ENCODE peak calls at places on chromosomes 7 and 10, in five cellular contexts. One of them, this sample, is unnamed.
A peak's percentile ranks its signal among the peaks of the same experiment; 100 is the strongest.

GRCh38 chr7:155405399-155406318 is 52.3 kb upstream of the EN2 start:
- DNase-seq in tibial nerve: no peak
- DNase-seq in Peyer's patch: no peak
- DNase-seq in HCT116: no peak
- DNase-seq in stomach: no peak
- DNase-seq in this sample: no peak

GRCh38 chr10:2117641-2118040 is 380.3 kb upstream of the ADARB2 start:
- DNase-seq in HCT116: no peak
- DNase-seq in Peyer's patch: no peak
- DNase-seq in stomach: no peak
- DNase-seq in tibial nerve: no peak
- DNase-seq in this sample: no peak

GRCh38 chr10:113183543-113183942 is 233.5 kb downstream of the TCF7L2 start:
- DNase-seq in Peyer's patch: no peak
- DNase-seq in tibial nerve: no peak
- DNase-seq in stomach: no peak
- DNase-seq in HCT116: no peak
- DNase-seq in this sample: no peak

GRCh38 chr10:24957624-24958435 is 5.4 kb upstream of the PRTFDC1 start:
- DNase-seq in stomach: no peak
- DNase-seq in HCT116: peak; percentile 31
- DNase-seq in Peyer's patch: no peak
- DNase-seq in tibial nerve: no peak
- DNase-seq in this sample: peak; percentile 42

GRCh38 chr7:121076350-121077164 is 88.0 kb downstream of the CPED1 start:
- DNase-seq in HCT116: no peak
- DNase-seq in Peyer's patch: no peak
- DNase-seq in stomach: no peak
- DNase-seq in tibial nerve: no peak
- DNase-seq in this sample: peak; percentile 13

GRCh38 chr7:66283003-66283920 is 78.1 kb downstream of the TPST1 start:
- DNase-seq in Peyer's patch: no peak
- DNase-seq in HCT116: peak; percentile 26
- DNase-seq in stomach: no peak
- DNase-seq in tibial nerve: no peak
- DNase-seq in this sample: peak; percentile 40

GRCh38 chr7:8442814-8443304 is 9.4 kb downstream of the NXPH1 start:
- DNase-seq in HCT116: no peak
- DNase-seq in tibial nerve: no peak
- DNase-seq in Peyer's patch: no peak
- DNase-seq in stomach: peak; percentile 48
- DNase-seq in this sample: no peak

GRCh38 chr7:44555350-44555749 is 14.2 kb upstream of the NPC1L1 start:
- DNase-seq in HCT116: no peak
- DNase-seq in stomach: no peak
- DNase-seq in Peyer's patch: no peak
- DNase-seq in tibial nerve: no peak
- DNase-seq in this sample: no peak

GRCh38 chr10:92239600-92240288 is 51.1 kb downstream of the CPEB3 start:
- DNase-seq in tibial nerve: peak; percentile 16
- DNase-seq in HCT116: no peak
- DNase-seq in Peyer's patch: peak; percentile 73
- DNase-seq in stomach: peak; percentile 47
- DNase-seq in this sample: no peak

GRCh38 chr7:55223023-55223422 is 142.1 kb upstream of the LANCL2 start:
- DNase-seq in Peyer's patch: no peak
- DNase-seq in HCT116: no peak
- DNase-seq in tibial nerve: no peak
- DNase-seq in stomach: no peak
- DNase-seq in this sample: no peak

GRCh38 chr7:12403287-12404181 is at the start of gene VWDE:
- DNase-seq in stomach: peak; percentile 44
- DNase-seq in tibial nerve: no peak
- DNase-seq in Peyer's patch: peak; percentile 56
- DNase-seq in HCT116: peak; percentile 80
- DNase-seq in this sample: peak; percentile 20

GRCh38 chr10:108862691-108863350 is 1060.5 kb downstream of the XPNPEP1 start:
- DNase-seq in tibial nerve: no peak
- DNase-seq in HCT116: no peak
- DNase-seq in Peyer's patch: no peak
- DNase-seq in stomach: no peak
- DNase-seq in this sample: no peak

GRCh38 chr10:28875535-28876208 is 198.4 kb downstream of the BAMBI start:
- DNase-seq in stomach: no peak
- DNase-seq in tibial nerve: no peak
- DNase-seq in HCT116: no peak
- DNase-seq in Peyer's patch: no peak
- DNase-seq in this sample: no peak

GRCh38 chr10:76632158-76633051 is 1005.2 kb downstream of the KCNMA1 start:
- DNase-seq in Peyer's patch: no peak
- DNase-seq in stomach: peak; percentile 37
- DNase-seq in HCT116: peak; percentile 6
- DNase-seq in tibial nerve: no peak
- DNase-seq in this sample: peak; percentile 39

GRCh38 chr10:43145313-43145712 is 7.1 kb downstream of the CSGALNACT2 start:
- DNase-seq in stomach: no peak
- DNase-seq in tibial nerve: no peak
- DNase-seq in HCT116: no peak
- DNase-seq in Peyer's patch: no peak
- DNase-seq in this sample: no peak

GRCh38 chr10:15112657-15113056 is 15.5 kb downstream of the RPP38 start:
- DNase-seq in HCT116: no peak
- DNase-seq in tibial nerve: no peak
- DNase-seq in Peyer's patch: no peak
- DNase-seq in stomach: no peak
- DNase-seq in this sample: no peak

GRCh38 chr7:30140456-30140855 is 5.7 kb downstream of the MTURN start:
- DNase-seq in tibial nerve: no peak
- DNase-seq in stomach: no peak
- DNase-seq in HCT116: no peak
- DNase-seq in Peyer's patch: no peak
- DNase-seq in this sample: no peak

GRCh38 chr10:60654813-60655464 is 123.3 kb upstream of the CDK1 start:
- DNase-seq in Peyer's patch: no peak
- DNase-seq in HCT116: peak; percentile 44
- DNase-seq in stomach: no peak
- DNase-seq in tibial nerve: no peak
- DNase-seq in this sample: no peak

GRCh38 chr10:78038105-78038504 is 4.4 kb downstream of the RPS24 start:
- DNase-seq in tibial nerve: no peak
- DNase-seq in HCT116: no peak
- DNase-seq in stomach: no peak
- DNase-seq in Peyer's patch: no peak
- DNase-seq in this sample: no peak

GRCh38 chr7:1725766-1726630 is 55.9 kb downstream of the ELFN1 start:
- DNase-seq in stomach: no peak
- DNase-seq in tibial nerve: no peak
- DNase-seq in HCT116: no peak
- DNase-seq in Peyer's patch: no peak
- DNase-seq in this sample: no peak

GRCh38 chr10:18144928-18145327 is 4.7 kb downstream of the CACNB2 start:
- DNase-seq in stomach: no peak
- DNase-seq in tibial nerve: no peak
- DNase-seq in HCT116: no peak
- DNase-seq in Peyer's patch: no peak
- DNase-seq in this sample: no peak

GRCh38 chr10:8778713-8779112 is 724.2 kb downstream of the GATA3 start:
- DNase-seq in stomach: peak; percentile 25
- DNase-seq in Peyer's patch: no peak
- DNase-seq in tibial nerve: no peak
- DNase-seq in HCT116: no peak
- DNase-seq in this sample: no peak

GRCh38 chr7:36141351-36141750 is 11.7 kb upstream of the EEPD1 start:
- DNase-seq in Peyer's patch: no peak
- DNase-seq in HCT116: no peak
- DNase-seq in stomach: no peak
- DNase-seq in tibial nerve: no peak
- DNase-seq in this sample: no peak

GRCh38 chr7:28708458-28708951 is 249.6 kb downstream of the TRIL start:
- DNase-seq in stomach: no peak
- DNase-seq in tibial nerve: no peak
- DNase-seq in HCT116: no peak
- DNase-seq in Peyer's patch: no peak
- DNase-seq in this sample: no peak

GRCh38 chr7:140673770-140674155 is 1.0 kb downstream of the ADCK2 start:
- DNase-seq in Peyer's patch: no peak
- DNase-seq in HCT116: no peak
- DNase-seq in stomach: peak; percentile 41
- DNase-seq in tibial nerve: no peak
- DNase-seq in this sample: no peak

GRCh38 chr10:123443924-123444323 is 222.2 kb upstream of the GPR26 start:
- DNase-seq in tibial nerve: no peak
- DNase-seq in stomach: no peak
- DNase-seq in HCT116: no peak
- DNase-seq in Peyer's patch: no peak
- DNase-seq in this sample: no peak

GRCh38 chr10:52115823-52116222 is 198.3 kb upstream of the DKK1 start:
- DNase-seq in tibial nerve: no peak
- DNase-seq in stomach: no peak
- DNase-seq in Peyer's patch: no peak
- DNase-seq in HCT116: no peak
- DNase-seq in this sample: no peak

GRCh38 chr7:133828906-133829305 is 298.2 kb upstream of the LRGUK start:
- DNase-seq in tibial nerve: no peak
- DNase-seq in HCT116: no peak
- DNase-seq in stomach: no peak
- DNase-seq in Peyer's patch: no peak
- DNase-seq in this sample: no peak

GRCh38 chr10:78318305-78318704 is 284.6 kb downstream of the RPS24 start:
- DNase-seq in tibial nerve: no peak
- DNase-seq in Peyer's patch: no peak
- DNase-seq in stomach: no peak
- DNase-seq in HCT116: no peak
- DNase-seq in this sample: no peak

DNA sequence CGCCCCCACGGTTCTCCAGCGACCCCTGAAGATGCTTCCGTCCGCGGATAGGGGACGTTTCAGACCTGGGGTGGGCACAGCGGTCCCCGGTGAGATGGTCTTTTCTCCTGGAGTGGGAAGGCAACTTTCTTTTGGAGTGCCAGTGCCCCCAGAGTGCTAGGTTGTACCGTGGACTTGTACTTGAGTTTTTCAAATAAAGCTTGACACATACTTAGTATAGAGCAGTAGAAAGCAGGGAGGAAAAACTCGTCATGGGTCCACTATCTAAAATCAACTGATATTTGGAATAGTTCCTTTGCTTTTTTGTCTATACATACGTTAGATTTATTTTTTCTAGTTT is 28.4 kb downstream of the RBM20 start:
- DNase-seq in tibial nerve: no peak
- DNase-seq in Peyer's patch: no peak
- DNase-seq in stomach: no peak
- DNase-seq in HCT116: no peak
- DNase-seq in this sample: no peak
- TF ChIP-seq POLR2A in tibial nerve: no peak
- TF ChIP-seq POLR2A in Peyer's patch: no peak
- TF ChIP-seq POLR2A in stomach: no peak
- TF ChIP-seq POLR2A in HCT116: no peak
- TF ChIP-seq POLR2A in this sample: no peak

GRCh38 chr7:105829681-105830322 is 46.6 kb downstream of the ATXN7L1 start:
- DNase-seq in HCT116: no peak
- DNase-seq in stomach: no peak
- DNase-seq in tibial nerve: no peak
- DNase-seq in Peyer's patch: no peak
- DNase-seq in this sample: no peak

GRCh38 chr7:105826143-105826542 is 50.3 kb downstream of the ATXN7L1 start:
- DNase-seq in HCT116: no peak
- DNase-seq in tibial nerve: no peak
- DNase-seq in Peyer's patch: no peak
- DNase-seq in stomach: no peak
- DNase-seq in this sample: no peak

GRCh38 chr7:105830405-105831218 is 45.8 kb downstream of the ATXN7L1 start:
- DNase-seq in HCT116: peak; percentile 95
- DNase-seq in stomach: no peak
- DNase-seq in Peyer's patch: no peak
- DNase-seq in tibial nerve: no peak
- DNase-seq in this sample: peak; percentile 78

GRCh38 chr7:105827106-105827870 is 49.1 kb downstream of the ATXN7L1 start:
- DNase-seq in tibial nerve: no peak
- DNase-seq in HCT116: no peak
- DNase-seq in Peyer's patch: no peak
- DNase-seq in stomach: no peak
- DNase-seq in this sample: no peak

DNA sequence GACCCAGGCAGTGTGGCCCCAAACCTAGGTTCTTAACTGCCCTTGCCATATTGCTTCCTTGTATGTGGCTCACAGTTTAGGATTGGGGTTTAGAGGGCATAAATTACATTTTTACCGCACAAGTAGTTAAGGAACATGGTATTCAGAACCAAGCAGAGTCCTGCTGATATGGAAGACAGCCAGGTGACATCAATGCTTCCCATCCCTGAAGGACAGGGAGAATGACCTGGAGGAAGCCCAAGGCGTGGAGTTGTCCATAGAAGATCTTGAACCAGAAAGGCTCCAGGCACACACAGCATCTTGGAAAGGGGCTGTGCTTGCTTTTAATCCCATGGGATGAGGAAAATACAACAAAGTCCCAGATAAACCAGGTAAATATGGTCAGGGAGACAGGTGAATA is 48.3 kb downstream of the ATXN7L1 start:
- DNase-seq in HCT116: no peak
- DNase-seq in tibial nerve: no peak
- DNase-seq in stomach: no peak
- DNase-seq in Peyer's patch: no peak
- DNase-seq in this sample: no peak
- TF ChIP-seq POLR2A in HCT116: no peak
- TF ChIP-seq POLR2A in tibial nerve: no peak
- TF ChIP-seq POLR2A in stomach: no peak
- TF ChIP-seq POLR2A in Peyer's patch: no peak
- TF ChIP-seq POLR2A in this sample: no peak

GRCh38 chr10:54905793-54906192 is 104.8 kb upstream of the PCDH15 start:
- DNase-seq in tibial nerve: no peak
- DNase-seq in stomach: no peak
- DNase-seq in HCT116: no peak
- DNase-seq in Peyer's patch: no peak
- DNase-seq in this sample: no peak
- TF ChIP-seq POLR2A in tibial nerve: no peak
- TF ChIP-seq POLR2A in stomach: no peak
- TF ChIP-seq POLR2A in HCT116: no peak
- TF ChIP-seq POLR2A in Peyer's patch: no peak
- TF ChIP-seq POLR2A in this sample: no peak

GRCh38 chr10:30425336-30426075 is 8.5 kb upstream of the MAP3K8 start:
- DNase-seq in stomach: no peak
- DNase-seq in HCT116: no peak
- DNase-seq in Peyer's patch: no peak
- DNase-seq in tibial nerve: no peak
- DNase-seq in this sample: no peak

GRCh38 chr10:30420774-30421173 is 13.2 kb upstream of the MAP3K8 start:
- DNase-seq in tibial nerve: no peak
- DNase-seq in Peyer's patch: no peak
- DNase-seq in stomach: no peak
- DNase-seq in HCT116: no peak
- DNase-seq in this sample: no peak

GRCh38 chr10:30420266-30420665 is 13.7 kb upstream of the MAP3K8 start:
- DNase-seq in HCT116: no peak
- DNase-seq in stomach: no peak
- DNase-seq in tibial nerve: no peak
- DNase-seq in Peyer's patch: no peak
- DNase-seq in this sample: no peak

GRCh38 chr10:30422296-30422695 is 11.7 kb upstream of the MAP3K8 start:
- DNase-seq in Peyer's patch: no peak
- DNase-seq in stomach: no peak
- DNase-seq in HCT116: no peak
- DNase-seq in tibial nerve: no peak
- DNase-seq in this sample: no peak

GRCh38 chr10:30422981-30423654 is 10.9 kb upstream of the MAP3K8 start:
- DNase-seq in Peyer's patch: no peak
- DNase-seq in HCT116: no peak
- DNase-seq in tibial nerve: no peak
- DNase-seq in stomach: peak; percentile 40
- DNase-seq in this sample: peak; percentile 61
- TF ChIP-seq POLR2A in Peyer's patch: no peak
- TF ChIP-seq POLR2A in HCT116: no peak
- TF ChIP-seq POLR2A in tibial nerve: no peak
- TF ChIP-seq POLR2A in stomach: no peak
- TF ChIP-seq POLR2A in this sample: no peak